ENCODE peak calls at places on chromosomes 2 and 18, in six cellular contexts. One of them, this sample, is unnamed.

GRCh38 chr2:46993501-46993900 is 77.9 kb upstream of the MCFD2 start:
- DNase-seq in colonic mucosa: no peak
- DNase-seq in IMR-90: no peak
- DNase-seq in foreskin fibroblast: no peak
- DNase-seq in AG09319: no peak
- DNase-seq in fibroblast of villous mesenchyme: no peak
- DNase-seq in this sample: no peak

GRCh38 chr2:207107120-207107519 is 58.6 kb downstream of the KLF7 start:
- DNase-seq in fibroblast of villous mesenchyme: no peak
- DNase-seq in colonic mucosa: no peak
- DNase-seq in IMR-90: no peak
- DNase-seq in AG09319: no peak
- DNase-seq in foreskin fibroblast: no peak
- DNase-seq in this sample: no peak

GRCh38 chr2:62738981-62739936 is 33.7 kb downstream of the EHBP1 start:
- DNase-seq in fibroblast of villous mesenchyme: peak
- DNase-seq in IMR-90: no peak
- DNase-seq in foreskin fibroblast: peak
- DNase-seq in colonic mucosa: no peak
- DNase-seq in AG09319: no peak
- DNase-seq in this sample: no peak

GRCh38 chr18:3526421-3527354 is 76.7 kb downstream of the TGIF1 start:
- DNase-seq in AG09319: no peak
- DNase-seq in colonic mucosa: no peak
- DNase-seq in foreskin fibroblast: peak
- DNase-seq in IMR-90: peak
- DNase-seq in fibroblast of villous mesenchyme: peak
- DNase-seq in this sample: no peak

GRCh38 chr18:23864620-23865019 is 149.9 kb upstream of the TTC39C start:
- DNase-seq in colonic mucosa: no peak
- DNase-seq in fibroblast of villous mesenchyme: no peak
- DNase-seq in foreskin fibroblast: no peak
- DNase-seq in IMR-90: no peak
- DNase-seq in AG09319: no peak
- DNase-seq in this sample: no peak

GRCh38 chr2:23178398-23178797 is 206.6 kb upstream of the KLHL29 start:
- DNase-seq in foreskin fibroblast: no peak
- DNase-seq in fibroblast of villous mesenchyme: no peak
- DNase-seq in IMR-90: no peak
- DNase-seq in colonic mucosa: no peak
- DNase-seq in AG09319: no peak
- DNase-seq in this sample: no peak

GRCh38 chr2:217513256-217513655 is 489.5 kb downstream of the TNS1 start:
- DNase-seq in foreskin fibroblast: no peak
- DNase-seq in fibroblast of villous mesenchyme: no peak
- DNase-seq in AG09319: no peak
- DNase-seq in IMR-90: no peak
- DNase-seq in colonic mucosa: no peak
- DNase-seq in this sample: no peak

GRCh38 chr2:97834610-97835009 is 121.2 kb downstream of the ZAP70 start:
- DNase-seq in AG09319: no peak
- DNase-seq in fibroblast of villous mesenchyme: no peak
- DNase-seq in IMR-90: no peak
- DNase-seq in foreskin fibroblast: no peak
- DNase-seq in colonic mucosa: no peak
- DNase-seq in this sample: no peak

GRCh38 chr2:8821276-8822217 is 15.9 kb downstream of the KIDINS220 start:
- DNase-seq in colonic mucosa: no peak
- DNase-seq in foreskin fibroblast: peak
- DNase-seq in AG09319: peak
- DNase-seq in fibroblast of villous mesenchyme: peak
- DNase-seq in IMR-90: peak
- DNase-seq in this sample: no peak

GRCh38 chr2:133884739-133885381 is 316.6 kb upstream of the NCKAP5 start:
- DNase-seq in foreskin fibroblast: peak
- DNase-seq in colonic mucosa: no peak
- DNase-seq in IMR-90: peak
- DNase-seq in AG09319: no peak
- DNase-seq in fibroblast of villous mesenchyme: peak
- DNase-seq in this sample: no peak

GRCh38 chr18:54357660-54358494 is at the start of the genes C18orf54 and STARD6:
- DNase-seq in colonic mucosa: peak
- DNase-seq in foreskin fibroblast: peak
- DNase-seq in AG09319: peak
- DNase-seq in fibroblast of villous mesenchyme: peak
- DNase-seq in IMR-90: peak
- DNase-seq in this sample: peak

GRCh38 chr2:158990397-158991209 is 22.2 kb downstream of the TANC1 start:
- DNase-seq in fibroblast of villous mesenchyme: peak
- DNase-seq in IMR-90: peak
- DNase-seq in AG09319: peak
- DNase-seq in colonic mucosa: no peak
- DNase-seq in foreskin fibroblast: peak
- DNase-seq in this sample: no peak

GRCh38 chr2:28661589-28662001 is 90.0 kb upstream of the PPP1CB start:
- DNase-seq in IMR-90: peak
- DNase-seq in AG09319: peak
- DNase-seq in fibroblast of villous mesenchyme: peak
- DNase-seq in colonic mucosa: peak
- DNase-seq in foreskin fibroblast: peak
- DNase-seq in this sample: peak

GRCh38 chr18:3726241-3726951 is 276.4 kb downstream of the TGIF1 start:
- DNase-seq in IMR-90: no peak
- DNase-seq in foreskin fibroblast: no peak
- DNase-seq in fibroblast of villous mesenchyme: no peak
- DNase-seq in AG09319: no peak
- DNase-seq in colonic mucosa: no peak
- DNase-seq in this sample: no peak

GRCh38 chr2:231093956-231094355 is 30.9 kb downstream of the HTR2B start:
- DNase-seq in fibroblast of villous mesenchyme: no peak
- DNase-seq in IMR-90: no peak
- DNase-seq in foreskin fibroblast: no peak
- DNase-seq in colonic mucosa: peak
- DNase-seq in AG09319: no peak
- DNase-seq in this sample: no peak

GRCh38 chr2:201523506-201523905 is 72.0 kb downstream of the STRADB start:
- DNase-seq in foreskin fibroblast: peak
- DNase-seq in colonic mucosa: no peak
- DNase-seq in AG09319: no peak
- DNase-seq in fibroblast of villous mesenchyme: no peak
- DNase-seq in IMR-90: peak
- DNase-seq in this sample: no peak

GRCh38 chr18:63160172-63160995 is 159.2 kb downstream of the BCL2 start:
- DNase-seq in colonic mucosa: no peak
- DNase-seq in AG09319: no peak
- DNase-seq in IMR-90: no peak
- DNase-seq in fibroblast of villous mesenchyme: no peak
- DNase-seq in foreskin fibroblast: no peak
- DNase-seq in this sample: no peak

GRCh38 chr2:222743263-222743865 is 71.9 kb downstream of the MOGAT1 start:
- DNase-seq in AG09319: no peak
- DNase-seq in fibroblast of villous mesenchyme: peak
- DNase-seq in colonic mucosa: no peak
- DNase-seq in foreskin fibroblast: peak
- DNase-seq in IMR-90: no peak
- DNase-seq in this sample: no peak

GRCh38 chr2:14720319-14720718 is 87.8 kb downstream of the LRATD1 start:
- DNase-seq in IMR-90: peak
- DNase-seq in foreskin fibroblast: peak
- DNase-seq in fibroblast of villous mesenchyme: no peak
- DNase-seq in colonic mucosa: no peak
- DNase-seq in AG09319: no peak
- DNase-seq in this sample: no peak

GRCh38 chr2:47653909-47654789 is 128.8 kb upstream of the MSH6 start:
- DNase-seq in colonic mucosa: peak
- DNase-seq in foreskin fibroblast: no peak
- DNase-seq in fibroblast of villous mesenchyme: peak
- DNase-seq in IMR-90: peak
- DNase-seq in AG09319: no peak
- DNase-seq in this sample: peak

GRCh38 chr2:9247177-9247576 is 40.6 kb downstream of the ASAP2 start:
- DNase-seq in colonic mucosa: no peak
- DNase-seq in AG09319: no peak
- DNase-seq in fibroblast of villous mesenchyme: no peak
- DNase-seq in IMR-90: no peak
- DNase-seq in foreskin fibroblast: no peak
- DNase-seq in this sample: no peak

GRCh38 chr2:1553671-1554295 is 140.5 kb downstream of the TPO start:
- DNase-seq in AG09319: peak
- DNase-seq in fibroblast of villous mesenchyme: peak
- DNase-seq in colonic mucosa: no peak
- DNase-seq in IMR-90: peak
- DNase-seq in foreskin fibroblast: peak
- DNase-seq in this sample: peak

GRCh38 chr2:148528356-148529064 is 116.0 kb upstream of the EPC2 start:
- DNase-seq in colonic mucosa: no peak
- DNase-seq in AG09319: no peak
- DNase-seq in foreskin fibroblast: no peak
- DNase-seq in fibroblast of villous mesenchyme: no peak
- DNase-seq in IMR-90: no peak
- DNase-seq in this sample: no peak

GRCh38 chr18:12777543-12777942 is 74.7 kb downstream of the PSMG2 start:
- DNase-seq in AG09319: no peak
- DNase-seq in IMR-90: no peak
- DNase-seq in foreskin fibroblast: no peak
- DNase-seq in fibroblast of villous mesenchyme: peak
- DNase-seq in colonic mucosa: no peak
- DNase-seq in this sample: no peak

GRCh38 chr2:1886405-1886992 is 142.2 kb upstream of the PXDN start:
- DNase-seq in foreskin fibroblast: peak
- DNase-seq in AG09319: peak
- DNase-seq in IMR-90: peak
- DNase-seq in colonic mucosa: peak
- DNase-seq in fibroblast of villous mesenchyme: peak
- DNase-seq in this sample: peak

GRCh38 chr2:234635284-234635683 is 138.4 kb upstream of the ARL4C start:
- DNase-seq in foreskin fibroblast: peak
- DNase-seq in colonic mucosa: no peak
- DNase-seq in AG09319: no peak
- DNase-seq in fibroblast of villous mesenchyme: peak
- DNase-seq in IMR-90: peak
- DNase-seq in this sample: no peak

GRCh38 chr2:33291278-33292013 is 185.0 kb upstream of the RASGRP3 start:
- DNase-seq in colonic mucosa: peak
- DNase-seq in foreskin fibroblast: peak
- DNase-seq in fibroblast of villous mesenchyme: peak
- DNase-seq in AG09319: peak
- DNase-seq in IMR-90: peak
- DNase-seq in this sample: no peak

GRCh38 chr2:168494190-168494711 is 38.2 kb downstream of the CERS6 start:
- DNase-seq in foreskin fibroblast: peak
- DNase-seq in colonic mucosa: peak
- DNase-seq in fibroblast of villous mesenchyme: no peak
- DNase-seq in IMR-90: no peak
- DNase-seq in AG09319: no peak
- DNase-seq in this sample: peak

GRCh38 chr2:241665731-241666440 is 20.7 kb downstream of the DTYMK start:
- DNase-seq in colonic mucosa: no peak
- DNase-seq in fibroblast of villous mesenchyme: no peak
- DNase-seq in foreskin fibroblast: no peak
- DNase-seq in AG09319: no peak
- DNase-seq in IMR-90: no peak
- DNase-seq in this sample: no peak

GRCh38 chr2:218799990-218800389 is 18.0 kb downstream of the CYP27A1 start:
- DNase-seq in IMR-90: no peak
- DNase-seq in foreskin fibroblast: no peak
- DNase-seq in AG09319: no peak
- DNase-seq in fibroblast of villous mesenchyme: peak
- DNase-seq in colonic mucosa: no peak
- DNase-seq in this sample: no peak

GRCh38 chr2:226603606-226604005 is 196.0 kb downstream of the IRS1 start:
- DNase-seq in IMR-90: no peak
- DNase-seq in fibroblast of villous mesenchyme: no peak
- DNase-seq in foreskin fibroblast: no peak
- DNase-seq in AG09319: no peak
- DNase-seq in colonic mucosa: no peak
- DNase-seq in this sample: no peak

GRCh38 chr2:113142290-113142689 is 14.9 kb downstream of the IL1RN start:
- DNase-seq in AG09319: no peak
- DNase-seq in fibroblast of villous mesenchyme: no peak
- DNase-seq in IMR-90: no peak
- DNase-seq in foreskin fibroblast: no peak
- DNase-seq in colonic mucosa: no peak
- DNase-seq in this sample: no peak

GRCh38 chr2:227365833-227366232 is 13.3 kb downstream of the TM4SF20 start:
- DNase-seq in IMR-90: peak
- DNase-seq in AG09319: no peak
- DNase-seq in foreskin fibroblast: peak
- DNase-seq in fibroblast of villous mesenchyme: no peak
- DNase-seq in colonic mucosa: no peak
- DNase-seq in this sample: no peak

GRCh38 chr18:38081516-38081915 is 515.9 kb upstream of the CELF4 start:
- DNase-seq in AG09319: no peak
- DNase-seq in fibroblast of villous mesenchyme: no peak
- DNase-seq in foreskin fibroblast: no peak
- DNase-seq in colonic mucosa: no peak
- DNase-seq in IMR-90: no peak
- DNase-seq in this sample: no peak

GRCh38 chr2:161988589-161988988 is 85.4 kb downstream of the DPP4 start:
- DNase-seq in foreskin fibroblast: no peak
- DNase-seq in AG09319: no peak
- DNase-seq in IMR-90: no peak
- DNase-seq in fibroblast of villous mesenchyme: no peak
- DNase-seq in colonic mucosa: no peak
- DNase-seq in this sample: peak
- TF ChIP-seq CTCF in foreskin fibroblast: peak
- TF ChIP-seq CTCF in AG09319: no peak
- TF ChIP-seq CTCF in IMR-90: no peak
- TF ChIP-seq CTCF in fibroblast of villous mesenchyme: peak
- TF ChIP-seq CTCF in colonic mucosa: no peak
- TF ChIP-seq CTCF in this sample: peak

GRCh38 chr18:68406761-68407160 is 308.1 kb downstream of the TMX3 start:
- DNase-seq in colonic mucosa: no peak
- DNase-seq in AG09319: no peak
- DNase-seq in fibroblast of villous mesenchyme: peak
- DNase-seq in IMR-90: no peak
- DNase-seq in foreskin fibroblast: no peak
- DNase-seq in this sample: no peak
- TF ChIP-seq CTCF in colonic mucosa: no peak
- TF ChIP-seq CTCF in AG09319: peak
- TF ChIP-seq CTCF in fibroblast of villous mesenchyme: peak
- TF ChIP-seq CTCF in IMR-90: no peak
- TF ChIP-seq CTCF in foreskin fibroblast: peak
- TF ChIP-seq CTCF in this sample: no peak

GRCh38 chr2:171244466-171244969 is 83.8 kb upstream of the TLK1 start:
- DNase-seq in IMR-90: peak
- DNase-seq in fibroblast of villous mesenchyme: peak
- DNase-seq in foreskin fibroblast: peak
- DNase-seq in AG09319: peak
- DNase-seq in colonic mucosa: no peak
- DNase-seq in this sample: no peak
- TF ChIP-seq CTCF in IMR-90: no peak
- TF ChIP-seq CTCF in fibroblast of villous mesenchyme: no peak
- TF ChIP-seq CTCF in foreskin fibroblast: no peak
- TF ChIP-seq CTCF in AG09319: no peak
- TF ChIP-seq CTCF in colonic mucosa: no peak
- TF ChIP-seq CTCF in this sample: no peak

GRCh38 chr2:45237850-45238542 is 228.7 kb upstream of the SIX2 start:
- DNase-seq in IMR-90: peak
- DNase-seq in colonic mucosa: no peak
- DNase-seq in AG09319: peak
- DNase-seq in fibroblast of villous mesenchyme: peak
- DNase-seq in foreskin fibroblast: peak
- DNase-seq in this sample: peak
- TF ChIP-seq CTCF in IMR-90: peak
- TF ChIP-seq CTCF in colonic mucosa: no peak
- TF ChIP-seq CTCF in AG09319: peak
- TF ChIP-seq CTCF in fibroblast of villous mesenchyme: peak
- TF ChIP-seq CTCF in foreskin fibroblast: peak
- TF ChIP-seq CTCF in this sample: no peak

GRCh38 chr2:197310940-197311485 is 433 bp upstream of the ANKRD44 start:
- DNase-seq in AG09319: no peak
- DNase-seq in IMR-90: no peak
- DNase-seq in foreskin fibroblast: peak
- DNase-seq in colonic mucosa: no peak
- DNase-seq in fibroblast of villous mesenchyme: no peak
- DNase-seq in this sample: no peak
- TF ChIP-seq CTCF in AG09319: no peak
- TF ChIP-seq CTCF in IMR-90: no peak
- TF ChIP-seq CTCF in foreskin fibroblast: no peak
- TF ChIP-seq CTCF in colonic mucosa: no peak
- TF ChIP-seq CTCF in fibroblast of villous mesenchyme: no peak
- TF ChIP-seq CTCF in this sample: no peak